ENCODE peak calls at places on chromosomes 6 and 20, in seven cellular contexts. A is HL-60, Z is breast epithelium, S is cardiac muscle cell, F is psoas muscle, H is colonic mucosa, V is sigmoid colon. T is an unnamed sample.
A peak's percentile ranks its signal among the peaks of the same experiment; 100 is the strongest.

GRCh38 chr6:2716926-2717700 is 33.6 kb downstream of the MYLK4 start:
- DNase-seq in Z (no peak), S (no peak), H (no peak), V (no peak), A (no peak), F (no peak), T (no peak)

GRCh38 chr6:15176816-15177215 is 69.1 kb upstream of the JARID2 start:
- DNase-seq in S (no peak), V (no peak), H (no peak), A (no peak), Z (no peak), F (no peak), T (no peak)

GRCh38 chr6:106098383-106099234 is 12.5 kb downstream of the PRDM1 start:
- DNase-seq in F (no peak), S (no peak), V (no peak), Z (no peak), H (peak; percentile 90), A (no peak), T (no peak)

GRCh38 chr6:20014508-20014907 is 177.3 kb downstream of the ID4 start:
- DNase-seq in A (no peak), H (no peak), Z (no peak), F (no peak), V (no peak), S (no peak), T (no peak)

GRCh38 chr6:4840169-4840568 is 64.0 kb downstream of the CDYL start:
- DNase-seq in F (no peak), Z (no peak), A (no peak), H (no peak), V (no peak), S (no peak), T (no peak)

GRCh38 chr20:7939663-7940062 is 595 bp downstream of the HAO1 start:
- DNase-seq in A (no peak), F (no peak), V (no peak), H (no peak), S (no peak), Z (no peak), T (no peak)

GRCh38 chr6:19209202-19209601 is 628.0 kb upstream of the ID4 start:
- DNase-seq in H (no peak), F (no peak), Z (no peak), S (no peak), V (no peak), A (no peak), T (no peak)

GRCh38 chr6:169976301-169977081 is 225.1 kb downstream of the ERMARD start:
- DNase-seq in A (no peak), V (peak; percentile 60), H (no peak), Z (no peak), F (no peak), S (no peak), T (no peak)

GRCh38 chr6:22253955-22254655 is 42.7 kb downstream of the PRL start:
- DNase-seq in S (no peak), Z (no peak), A (no peak), V (no peak), H (no peak), F (no peak), T (no peak)

GRCh38 chr6:3805448-3806123 is 43.6 kb upstream of the FAM50B start:
- DNase-seq in Z (no peak), S (no peak), V (no peak), A (no peak), F (no peak), H (no peak), T (no peak)

GRCh38 chr6:73443555-73443954 is 8.5 kb downstream of the CGAS start:
- DNase-seq in F (no peak), H (no peak), Z (no peak), S (no peak), V (no peak), A (no peak), T (no peak)

GRCh38 chr20:48259456-48259855 is 474.2 kb upstream of the SULF2 start:
- DNase-seq in V (no peak), A (no peak), F (no peak), H (no peak), S (no peak), Z (no peak), T (no peak)

GRCh38 chr6:151286192-151286591 is 46.4 kb downstream of the AKAP12 start:
- DNase-seq in A (no peak), Z (no peak), H (no peak), F (no peak), S (no peak), V (peak; percentile 48), T (no peak)

GRCh38 chr20:47353697-47354387 is 2.7 kb downstream of the ZMYND8 start:
- DNase-seq in S (no peak), Z (no peak), F (no peak), V (no peak), A (no peak), H (no peak), T (no peak)

GRCh38 chr6:88050140-88050818 is 2.6 kb downstream of the SPACA1 start:
- DNase-seq in H (no peak), Z (no peak), S (no peak), F (no peak), V (no peak), A (peak; percentile 23), T (no peak)

GRCh38 chr6:52497652-52498408 is 77.7 kb downstream of the EFHC1 start:
- DNase-seq in S (no peak), A (no peak), Z (no peak), V (peak; percentile 82), F (no peak), H (no peak), T (no peak)

GRCh38 chr6:45630314-45630713 is 252.6 kb upstream of the SUPT3H start:
- DNase-seq in S (no peak), A (no peak), F (no peak), Z (no peak), V (no peak), H (no peak), T (no peak)

GRCh38 chr6:36436466-36436865 is 6.2 kb downstream of the PXT1 start:
- DNase-seq in V (no peak), F (no peak), H (no peak), A (no peak), S (no peak), Z (no peak), T (no peak)

GRCh38 chr20:10955166-10955565 is 281.4 kb upstream of the JAG1 start:
- DNase-seq in V (no peak), Z (no peak), S (no peak), H (no peak), A (no peak), F (no peak), T (no peak)

DNA sequence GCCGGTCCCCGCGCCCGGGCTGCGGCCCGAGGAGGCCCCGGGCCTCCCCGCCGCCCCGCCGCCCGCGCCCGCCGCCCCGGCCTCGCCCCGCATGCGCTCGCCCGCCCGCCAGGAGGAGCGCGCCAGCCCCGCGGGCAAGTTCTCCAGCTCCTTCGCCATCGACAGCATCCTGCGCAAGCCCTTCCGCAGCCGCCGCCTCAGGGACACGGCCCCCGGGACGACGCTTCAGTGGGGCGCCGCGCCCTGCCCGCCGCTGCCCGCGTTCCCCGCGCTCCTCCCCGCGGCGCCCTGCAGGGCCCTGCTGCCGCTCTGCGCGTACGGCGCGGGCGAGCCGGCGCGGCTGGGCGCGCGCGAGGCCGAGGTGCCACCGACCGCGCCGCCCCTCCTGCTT is 1.5 kb downstream of the FOXQ1 start:
- DNase-seq in F (no peak), V (no peak), Z (no peak), H (no peak), S (no peak), A (no peak), T (no peak)
- H3K27ac ChIP-seq in F (no peak overlapping the region), V (peak overlapping the region; percentile 84), Z (no peak overlapping the region), H (no peak overlapping the region), S (no peak overlapping the region), A (no peak overlapping the region), T (no peak overlapping the region)

DNA sequence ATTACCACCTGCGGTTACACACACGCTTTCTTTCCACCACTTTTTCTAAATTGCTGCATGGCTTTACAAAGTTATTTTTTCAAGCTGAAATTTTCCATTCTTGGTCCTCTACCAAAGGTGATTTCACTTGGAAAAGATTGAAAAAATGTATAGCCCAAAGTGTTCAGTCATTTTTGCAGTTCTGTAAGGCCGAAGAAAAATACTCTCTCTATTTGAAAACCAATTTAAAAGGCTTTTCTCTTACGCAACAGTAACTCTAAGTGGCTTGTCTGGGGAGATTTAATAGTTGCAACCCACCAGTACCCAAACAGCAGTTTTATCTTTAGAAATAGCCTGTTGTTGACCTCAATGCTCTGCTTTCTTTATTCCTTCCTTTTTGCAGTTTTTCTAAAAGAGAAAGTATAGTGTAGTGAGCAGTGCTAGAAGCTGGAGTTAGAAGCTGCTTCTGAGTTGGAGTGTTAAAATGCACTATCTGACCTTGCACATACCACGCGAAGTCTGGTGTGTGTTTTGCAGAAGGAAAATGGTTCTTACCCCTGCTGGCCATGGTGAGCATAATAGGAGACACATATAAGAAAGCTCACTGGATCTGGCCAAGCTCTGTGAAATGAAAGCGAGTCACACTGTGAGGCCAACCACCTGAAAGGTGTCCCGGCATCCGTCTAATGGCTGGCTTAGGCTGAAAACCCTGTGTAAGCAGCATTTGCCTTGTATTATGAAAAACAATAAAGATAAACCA is 271.6 kb upstream of the PRND start:
- DNase-seq in F (no peak), A (no peak), H (no peak), Z (no peak), S (peak; percentile 67), V (no peak), T (no peak)
- TF ChIP-seq CTCF in F (no peak), A (no peak), H (no peak), Z (peak; percentile 11), S (peak; percentile 37), V (peak; percentile 21), T (peak; percentile 61)

GRCh38 chr20:60219984-60220540 is 261.8 kb downstream of the CDH26 start:
- DNase-seq in A (no peak), Z (no peak), F (no peak), H (no peak), V (no peak), S (no peak), T (no peak)

GRCh38 chr20:60222497-60222896 is 264.3 kb downstream of the CDH26 start:
- DNase-seq in V (no peak), F (no peak), S (no peak), A (no peak), H (no peak), Z (no peak), T (no peak)

GRCh38 chr20:60220655-60221054 is 262.4 kb downstream of the CDH26 start:
- DNase-seq in F (no peak), A (no peak), Z (no peak), S (no peak), H (no peak), V (no peak), T (no peak)

GRCh38 chr20:60223174-60223573 is 265.0 kb downstream of the CDH26 start:
- DNase-seq in A (no peak), F (no peak), Z (no peak), H (no peak), V (no peak), S (no peak), T (no peak)

DNA sequence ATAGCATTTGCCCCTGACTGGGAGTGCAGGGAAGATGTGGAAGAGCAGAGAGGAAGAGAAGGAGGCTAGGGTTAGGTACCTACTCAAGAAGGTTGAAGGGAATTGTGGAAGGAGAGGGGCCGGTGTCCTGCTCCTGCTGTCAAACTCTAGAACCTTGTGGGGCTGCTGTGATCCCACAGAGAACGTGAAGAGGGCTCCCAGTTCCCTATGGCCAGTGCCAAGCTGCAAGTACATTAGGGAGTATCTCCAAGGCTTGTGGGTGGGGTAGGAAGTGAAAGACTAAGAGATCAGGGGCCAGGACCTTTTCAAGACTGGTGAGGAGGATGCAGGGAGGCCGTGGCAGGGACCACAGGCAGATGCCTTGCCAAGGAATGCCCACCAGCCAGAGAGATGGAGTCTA is 263.4 kb downstream of the CDH26 start:
- DNase-seq in Z (no peak), S (no peak), F (no peak), A (no peak), H (no peak), V (no peak), T (no peak)
- H3K27ac ChIP-seq in Z (no peak overlapping the region), S (no peak overlapping the region), F (no peak overlapping the region), A (no peak overlapping the region), H (no peak overlapping the region), V (no peak overlapping the region), T (no peak overlapping the region)

GRCh38 chr6:97019315-97019714 is 94.8 kb downstream of the KLHL32 start:
- DNase-seq in V (no peak), Z (no peak), A (no peak), H (no peak), S (no peak), F (no peak), T (no peak)
- TF ChIP-seq CTCF in V (no peak), Z (no peak), A (no peak), H (no peak), S (no peak), F (no peak), T (no peak)